ENCODE peak calls at places on chromosome 3, in six cellular contexts. V is stimulated activated CD4-positive, alpha-beta T cell treated with anti-CD3 and anti-CD28 coated beads, Interleukin-4, amount 100 ng/mL, for 4 hours; P is GM13976; Z is HT-29; M is hepatocyte; A is NCI-H748 treated with DMSO at 0.1 percent for 48 hours. R is an unnamed sample.

GRCh38 chr3:151037746-151038145 is 47.7 kb upstream of the MED12L start:
- DNase-seq in Z (peak), P (no peak), V (no peak), A (no peak), M (peak), R (no peak)

GRCh38 chr3:194296448-194296831 is 54.7 kb downstream of the CPN2 start:
- DNase-seq in P (no peak), Z (peak), A (no peak), V (no peak), M (peak), R (no peak)

GRCh38 chr3:29764603-29765254 is 483.9 kb downstream of the RBMS3 start:
- DNase-seq in A (peak), Z (peak), V (no peak), M (peak), P (no peak), R (no peak)

GRCh38 chr3:73432021-73432722 is 192.6 kb downstream of the PDZRN3 start:
- DNase-seq in A (peak), P (peak), M (peak), V (no peak), Z (peak), R (no peak)

GRCh38 chr3:129526121-129526900 is 2.1 kb upstream of the RHO start:
- DNase-seq in M (no peak), P (peak), V (no peak), Z (no peak), A (no peak), R (peak)

GRCh38 chr3:58175429-58176184 is 35.2 kb downstream of the DNASE1L3 start:
- DNase-seq in V (no peak), P (no peak), Z (peak), A (no peak), M (peak), R (no peak)

GRCh38 chr3:78905700-78906099 is 862.1 kb downstream of the ROBO1 start:
- DNase-seq in P (no peak), Z (no peak), V (no peak), M (no peak), A (no peak), R (no peak)

GRCh38 chr3:23162939-23163338 is 40.2 kb upstream of the UBE2E2 start:
- DNase-seq in M (peak), A (no peak), Z (no peak), P (peak), V (no peak), R (no peak)

GRCh38 chr3:111690242-111690641 is 95.1 kb upstream of the ZBED2 start:
- DNase-seq in V (no peak), M (no peak), P (peak), Z (no peak), A (peak), R (no peak)

GRCh38 chr3:133040696-133041523 is 2.7 kb downstream of the TMEM108 start:
- DNase-seq in M (peak), Z (peak), V (no peak), P (peak), A (peak), R (no peak)

GRCh38 chr3:71689305-71689704 is 35.9 kb downstream of the EIF4E3 start:
- DNase-seq in Z (no peak), M (no peak), P (no peak), V (no peak), A (no peak), R (no peak)

GRCh38 chr3:56693750-56694149 is 10.7 kb upstream of the TASOR start:
- DNase-seq in Z (no peak), M (no peak), P (no peak), V (no peak), A (no peak), R (no peak)

GRCh38 chr3:134407247-134407640 is 33.0 kb upstream of the AMOTL2 start:
- DNase-seq in V (no peak), M (no peak), P (no peak), Z (no peak), A (no peak), R (no peak)

GRCh38 chr3:35664460-35664919 is 25.2 kb downstream of the ARPP21 start:
- DNase-seq in M (peak), P (no peak), Z (no peak), A (peak), V (no peak), R (peak)